ENCODE peak calls at places on chromosomes 11 and 22, in four cellular contexts. One of them, this sample, is unnamed.

GRCh38 chr11:117316197-117316961 is at the start of gene BACE1:
- DNase-seq in sigmoid colon: peak
- DNase-seq in stomach: peak
- DNase-seq in K562: no peak
- DNase-seq in this sample: peak

GRCh38 chr11:128522063-128522942 is 65.1 kb downstream of the ETS1 start:
- DNase-seq in sigmoid colon: peak
- DNase-seq in stomach: peak
- DNase-seq in K562: peak
- DNase-seq in this sample: peak

GRCh38 chr11:1049071-1049405 is 12.5 kb upstream of the MUC6 start:
- DNase-seq in sigmoid colon: peak
- DNase-seq in stomach: no peak
- DNase-seq in K562: no peak
- DNase-seq in this sample: no peak

GRCh38 chr11:68977781-68978625 is 2.8 kb downstream of the MRGPRD start:
- DNase-seq in stomach: no peak
- DNase-seq in sigmoid colon: peak
- DNase-seq in K562: no peak
- DNase-seq in this sample: peak

GRCh38 chr11:57764527-57764926 is 2.9 kb downstream of the CTNND1 start:
- DNase-seq in sigmoid colon: no peak
- DNase-seq in K562: no peak
- DNase-seq in stomach: no peak
- DNase-seq in this sample: no peak

GRCh38 chr11:17846852-17847453 is 112.4 kb downstream of the KCNC1 start:
- DNase-seq in sigmoid colon: no peak
- DNase-seq in stomach: no peak
- DNase-seq in K562: no peak
- DNase-seq in this sample: no peak

GRCh38 chr11:441418-442274 is at the start of gene ANO9:
- DNase-seq in stomach: peak
- DNase-seq in sigmoid colon: no peak
- DNase-seq in K562: peak
- DNase-seq in this sample: peak

GRCh38 chr11:45155058-45155551 is 8.7 kb downstream of the PRDM11 start:
- DNase-seq in K562: no peak
- DNase-seq in sigmoid colon: peak
- DNase-seq in stomach: peak
- DNase-seq in this sample: no peak

GRCh38 chr11:6251990-6252473 is 7.6 kb upstream of the CCKBR start:
- DNase-seq in stomach: peak
- DNase-seq in K562: peak
- DNase-seq in sigmoid colon: no peak
- DNase-seq in this sample: peak

GRCh38 chr22:16824718-16825687 is at the start of gene XKR3:
- DNase-seq in stomach: no peak
- DNase-seq in K562: no peak
- DNase-seq in sigmoid colon: no peak
- DNase-seq in this sample: no peak

GRCh38 chr22:29155966-29156365 is 49.7 kb upstream of the EMID1 start:
- DNase-seq in sigmoid colon: peak
- DNase-seq in K562: no peak
- DNase-seq in stomach: peak
- DNase-seq in this sample: no peak

GRCh38 chr22:29156507-29156906 is 49.2 kb upstream of the EMID1 start:
- DNase-seq in K562: no peak
- DNase-seq in stomach: no peak
- DNase-seq in sigmoid colon: peak
- DNase-seq in this sample: no peak

GRCh38 chr22:29154364-29155048 is 51.2 kb upstream of the EMID1 start:
- DNase-seq in stomach: peak
- DNase-seq in K562: peak
- DNase-seq in sigmoid colon: peak
- DNase-seq in this sample: peak

GRCh38 chr22:29158546-29158945 is 47.1 kb upstream of the EMID1 start:
- DNase-seq in sigmoid colon: no peak
- DNase-seq in stomach: no peak
- DNase-seq in K562: no peak
- DNase-seq in this sample: no peak

DNA sequence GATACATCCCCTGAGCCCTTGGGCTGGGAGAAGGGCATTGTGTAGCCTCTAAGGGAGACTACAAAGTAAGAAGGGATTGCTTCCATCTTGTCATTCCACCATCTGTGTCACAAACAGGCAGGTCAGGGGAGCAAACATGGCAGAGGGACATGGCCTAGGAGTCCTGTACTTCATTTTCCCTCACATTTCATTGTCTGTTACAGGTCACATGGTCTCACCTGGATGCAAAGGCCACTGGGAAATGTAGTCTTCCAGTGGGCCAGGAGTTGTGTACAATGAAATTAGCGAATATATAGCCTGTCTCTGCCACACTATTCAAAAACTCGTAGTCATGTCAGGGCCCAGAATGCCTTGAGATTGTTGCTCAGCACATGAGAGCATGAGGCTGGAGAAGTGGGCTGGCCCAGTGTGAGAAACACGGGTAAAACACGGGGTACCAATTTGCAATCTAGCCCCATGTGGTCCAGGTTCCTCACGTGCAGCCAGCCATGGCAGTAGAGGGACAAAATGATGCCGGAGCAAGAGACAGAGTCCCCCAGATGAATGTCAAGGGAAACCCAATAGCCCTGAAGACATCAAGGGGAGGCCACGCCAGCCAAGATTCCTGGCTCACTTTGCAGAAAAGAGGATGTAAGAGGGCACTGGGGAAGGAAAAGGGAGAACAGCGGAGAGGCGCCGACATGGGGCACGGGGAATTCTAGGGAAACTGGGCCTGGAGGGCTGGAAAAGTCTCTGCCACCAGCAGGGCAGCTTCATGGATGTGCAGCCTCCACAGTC is 47.7 kb upstream of the EMID1 start:
- DNase-seq in sigmoid colon: peak
- DNase-seq in stomach: no peak
- DNase-seq in K562: peak
- DNase-seq in this sample: no peak
- TF ChIP-seq CTCF in sigmoid colon: no peak
- TF ChIP-seq CTCF in stomach: no peak
- TF ChIP-seq CTCF in K562: no peak
- TF ChIP-seq CTCF in this sample: no peak

GRCh38 chr11:130819561-130819960 is 96.7 kb downstream of the SNX19 start:
- DNase-seq in stomach: no peak
- DNase-seq in K562: no peak
- DNase-seq in sigmoid colon: no peak
- DNase-seq in this sample: no peak
- TF ChIP-seq EP300 in stomach: no peak
- TF ChIP-seq EP300 in K562: no peak
- TF ChIP-seq EP300 in sigmoid colon: no peak
- TF ChIP-seq EP300 in this sample: no peak

DNA sequence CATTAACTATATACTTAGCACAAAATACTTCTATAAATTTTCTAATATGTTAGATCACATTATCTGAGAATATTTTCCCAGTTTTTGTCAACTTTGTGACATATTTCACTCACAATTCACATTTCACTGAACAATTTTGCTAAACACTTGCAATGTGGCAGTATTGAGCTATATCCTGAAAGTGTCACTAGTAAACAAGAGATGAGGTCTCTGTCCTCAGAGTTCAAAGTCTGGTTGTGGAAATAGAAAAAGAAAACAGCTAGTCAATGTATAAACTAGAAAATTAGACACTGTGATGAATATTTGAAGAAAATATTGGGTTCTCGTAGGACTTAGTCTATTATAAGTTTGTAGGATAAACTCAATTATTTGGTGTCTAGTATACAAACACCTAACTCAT is 87.4 kb upstream of the CHORDC1 start:
- DNase-seq in stomach: no peak
- DNase-seq in sigmoid colon: no peak
- DNase-seq in K562: no peak
- DNase-seq in this sample: no peak
- TF ChIP-seq CTCF in stomach: no peak
- TF ChIP-seq CTCF in sigmoid colon: no peak
- TF ChIP-seq CTCF in K562: no peak
- TF ChIP-seq CTCF in this sample: no peak

GRCh38 chr11:66002648-66003225 is 434 bp downstream of the BANF1 start:
- DNase-seq in sigmoid colon: peak
- DNase-seq in stomach: peak
- DNase-seq in K562: peak
- DNase-seq in this sample: peak

GRCh38 chr11:66004186-66004585 is 1.9 kb downstream of the BANF1 start:
- DNase-seq in K562: no peak
- DNase-seq in sigmoid colon: no peak
- DNase-seq in stomach: no peak
- DNase-seq in this sample: no peak

GRCh38 chr11:66003291-66003690 is 988 bp downstream of the BANF1 start:
- DNase-seq in sigmoid colon: no peak
- DNase-seq in K562: no peak
- DNase-seq in stomach: no peak
- DNase-seq in this sample: no peak

GRCh38 chr11:66006134-66006890 is 4.0 kb downstream of the BANF1 start:
- DNase-seq in sigmoid colon: no peak
- DNase-seq in stomach: no peak
- DNase-seq in K562: no peak
- DNase-seq in this sample: no peak

GRCh38 chr11:66001941-66002647 is at the start of the genes BANF1 and EIF1AD:
- DNase-seq in sigmoid colon: peak
- DNase-seq in K562: peak
- DNase-seq in stomach: peak
- DNase-seq in this sample: peak
- TF ChIP-seq EP300 in sigmoid colon: no peak
- TF ChIP-seq EP300 in K562: peak
- TF ChIP-seq EP300 in stomach: no peak
- TF ChIP-seq EP300 in this sample: no peak

GRCh38 chr11:20597924-20598484 is 1.4 kb upstream of the SLC6A5 start:
- DNase-seq in stomach: no peak
- DNase-seq in sigmoid colon: no peak
- DNase-seq in K562: no peak
- DNase-seq in this sample: no peak

GRCh38 chr11:20598487-20598886 is 921 bp upstream of the SLC6A5 start:
- DNase-seq in sigmoid colon: no peak
- DNase-seq in K562: no peak
- DNase-seq in stomach: no peak
- DNase-seq in this sample: no peak

GRCh38 chr11:20604295-20604803 is 4.9 kb downstream of the SLC6A5 start:
- DNase-seq in stomach: no peak
- DNase-seq in K562: no peak
- DNase-seq in sigmoid colon: no peak
- DNase-seq in this sample: no peak

GRCh38 chr11:20599424-20600346 is at the start of gene SLC6A5:
- DNase-seq in stomach: no peak
- DNase-seq in K562: peak
- DNase-seq in sigmoid colon: no peak
- DNase-seq in this sample: no peak

DNA sequence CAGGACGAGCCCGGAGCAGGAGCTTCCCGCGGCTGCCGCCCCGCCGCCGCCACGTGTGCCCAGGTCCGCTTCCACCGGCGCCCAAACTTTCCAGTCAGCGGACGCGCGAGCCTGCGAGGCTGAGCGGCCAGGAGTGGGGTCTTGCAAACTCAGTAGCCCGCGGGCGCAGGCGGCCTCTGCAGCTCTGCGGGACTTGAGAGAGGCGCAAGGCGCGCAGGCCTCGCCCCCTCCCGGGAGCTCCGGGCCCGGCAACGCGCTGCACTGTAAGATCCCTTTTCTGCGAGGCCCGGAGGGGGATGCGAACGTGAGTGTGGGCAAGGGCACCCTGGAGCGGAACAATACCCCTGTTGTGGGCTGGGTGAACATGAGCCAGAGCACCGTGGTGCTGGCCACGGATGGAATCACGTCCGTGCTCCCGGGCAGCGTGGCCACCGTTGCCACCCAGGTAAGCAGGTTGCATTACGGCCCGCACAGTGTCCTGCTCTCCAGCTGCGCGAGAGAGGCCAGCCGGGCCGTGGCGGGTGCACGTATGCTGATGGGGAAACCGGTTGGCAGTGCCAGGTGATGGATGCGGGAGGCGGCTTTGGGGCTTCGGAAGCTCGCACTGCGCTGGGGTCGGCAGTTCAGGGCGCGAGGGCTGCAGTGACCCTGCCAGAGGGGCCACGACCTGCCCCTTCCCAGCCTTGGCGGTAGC is 2.0 kb downstream of the SLC6A5 start:
- DNase-seq in sigmoid colon: no peak
- DNase-seq in K562: no peak
- DNase-seq in stomach: no peak
- DNase-seq in this sample: no peak
- TF ChIP-seq CTCF in sigmoid colon: no peak
- TF ChIP-seq CTCF in K562: no peak
- TF ChIP-seq CTCF in stomach: no peak
- TF ChIP-seq CTCF in this sample: no peak

GRCh38 chr11:14891143-14892035 is 642 bp downstream of the CYP2R1 start:
- DNase-seq in stomach: peak
- DNase-seq in sigmoid colon: peak
- DNase-seq in K562: peak
- DNase-seq in this sample: peak
- TF ChIP-seq EP300 in stomach: no peak
- TF ChIP-seq EP300 in sigmoid colon: no peak
- TF ChIP-seq EP300 in K562: no peak
- TF ChIP-seq EP300 in this sample: no peak

DNA sequence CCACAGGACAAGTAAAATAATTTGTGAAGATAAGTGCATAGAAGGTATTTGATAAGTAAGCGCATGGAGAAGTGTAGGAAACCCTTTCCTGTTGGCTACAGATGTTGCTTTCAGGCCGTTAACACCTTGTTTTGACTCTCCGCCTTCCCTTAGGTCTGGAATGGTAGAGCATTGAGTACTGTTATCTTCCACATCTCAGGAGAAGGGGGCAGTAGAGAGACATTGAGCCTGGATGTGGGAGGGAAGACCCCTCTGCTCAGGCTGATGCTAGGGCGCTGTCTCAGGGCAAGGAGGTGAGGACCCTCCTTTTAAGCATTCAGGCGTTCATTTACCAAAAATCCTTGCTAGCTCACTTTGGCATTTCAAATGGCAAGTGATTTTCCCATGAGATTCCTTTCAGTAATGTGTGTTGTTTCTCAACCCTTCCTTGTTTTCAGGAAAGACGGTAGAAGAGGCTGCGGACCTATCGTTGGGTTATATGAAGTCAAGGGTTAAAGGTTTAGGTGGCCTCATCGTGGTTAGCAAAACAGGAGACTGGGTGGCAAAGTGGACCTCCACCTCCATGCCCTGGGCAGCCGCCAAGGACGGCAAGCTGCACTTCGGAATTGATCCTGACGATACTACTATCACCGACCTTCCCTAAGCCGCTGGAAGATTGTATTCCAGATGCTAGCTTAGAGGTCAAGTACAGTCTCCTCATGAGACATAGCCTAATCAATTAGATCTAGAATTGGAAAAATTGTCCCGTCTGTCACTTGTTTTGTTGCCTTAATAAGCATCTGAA is 27.0 kb upstream of the SCGB1A1 start:
- DNase-seq in K562: no peak
- DNase-seq in stomach: no peak
- DNase-seq in sigmoid colon: no peak
- DNase-seq in this sample: no peak
- TF ChIP-seq CTCF in K562: no peak
- TF ChIP-seq CTCF in stomach: no peak
- TF ChIP-seq CTCF in sigmoid colon: no peak
- TF ChIP-seq CTCF in this sample: no peak